ENCODE peak calls at places on chromosomes 1 and 21, in ten cellular contexts. X is left ventricle myocardium inferior, Z is psoas muscle, R is ovary, S is thoracic aorta, H is adrenal gland, L is kidney, W is HCT116, I is tibial artery, Y is right cardiac atrium. E is an unnamed sample.
A peak's percentile ranks its signal among the peaks of the same experiment; 100 is the strongest.

GRCh38 chr1:234607091-234608025 is 2.6 kb downstream of the IRF2BP2 start:
- DNase-seq in W (no peak), L (peak; percentile 75), S (no peak), X (peak; percentile 33), I (no peak), Z (peak; percentile 66), R (peak; percentile 56), H (peak; percentile 53), Y (peak; percentile 35), E (peak; percentile 39)

GRCh38 chr1:75133754-75134655 is at the start of gene LHX8:
- DNase-seq in S (no peak), Z (no peak), X (no peak), R (no peak), I (no peak), W (no peak), H (no peak), Y (no peak), L (no peak), E (no peak)

GRCh38 chr1:116824631-116825399 is 70.6 kb downstream of the CD2 start:
- DNase-seq in L (no peak), Z (no peak), W (no peak), Y (no peak), I (no peak), X (no peak), S (no peak), H (no peak), R (no peak), E (no peak)

GRCh38 chr1:14929547-14930223 is 223.9 kb upstream of the TMEM51 start:
- DNase-seq in Z (no peak), L (peak; percentile 81), W (no peak), X (no peak), S (no peak), Y (peak; percentile 44), R (peak; percentile 72), H (peak; percentile 88), I (no peak), E (no peak)

GRCh38 chr1:231949277-231950122 is 322.9 kb downstream of the DISC1 start:
- DNase-seq in Z (peak; percentile 72), S (no peak), X (peak; percentile 29), H (no peak), L (no peak), I (peak; percentile 40), W (no peak), Y (peak; percentile 51), R (peak; percentile 66), E (no peak)

GRCh38 chr21:36980280-36981048 is 14.0 kb upstream of the HLCS start:
- DNase-seq in X (peak; percentile 21), Y (peak; percentile 34), I (no peak), H (peak; percentile 43), L (peak; percentile 82), R (peak; percentile 62), W (no peak), Z (peak; percentile 72), S (no peak), E (peak; percentile 20)

GRCh38 chr1:41581216-41582003 is 96.9 kb upstream of the EDN2 start:
- DNase-seq in H (no peak), I (no peak), X (no peak), S (no peak), Y (no peak), L (no peak), W (no peak), Z (no peak), R (no peak), E (no peak)

GRCh38 chr1:229298420-229298819 is 27.5 kb downstream of the RAB4A start:
- DNase-seq in R (no peak), I (no peak), L (no peak), H (no peak), X (no peak), W (no peak), Z (no peak), Y (no peak), S (no peak), E (no peak)

GRCh38 chr21:32917392-32918135 is 108.2 kb upstream of the OLIG2 start:
- DNase-seq in S (no peak), Z (no peak), Y (no peak), H (peak; percentile 28), W (no peak), I (peak; percentile 48), R (peak; percentile 81), L (peak; percentile 72), X (peak; percentile 18), E (no peak)

GRCh38 chr1:204265665-204266064 is 51.9 kb upstream of the GOLT1A start:
- DNase-seq in R (no peak), S (no peak), L (peak; percentile 54), Y (no peak), W (no peak), Z (peak; percentile 65), I (no peak), X (peak; percentile 42), H (no peak), E (peak; percentile 55)
- H3K4me1 ChIP-seq in R (no peaks in the 10 kb centered on the region), S (no peaks in the 10 kb centered on the region), L (peaks cover 58% of the 10 kb centered on the region), Y (peaks cover 23% of the 10 kb centered on the region), W (no peaks in the 10 kb centered on the region), Z (no peaks in the 10 kb centered on the region), I (no peaks in the 10 kb centered on the region), X (peaks cover 46% of the 10 kb centered on the region), H (no peaks in the 10 kb centered on the region), E (peaks cover 33% of the 10 kb centered on the region)

GRCh38 chr1:199778324-199778955 is 249.1 kb upstream of the NR5A2 start:
- DNase-seq in H (no peak), Z (no peak), I (no peak), L (no peak), W (no peak), R (no peak), Y (no peak), S (no peak), X (no peak), E (no peak)
- H3K4me1 ChIP-seq in H (no peaks in the 10 kb centered on the region), Z (no peaks in the 10 kb centered on the region), I (no peaks in the 10 kb centered on the region), L (no peaks in the 10 kb centered on the region), W (peaks cover 13% of the 10 kb centered on the region), R (no peaks in the 10 kb centered on the region), Y (no peaks in the 10 kb centered on the region), S (no peaks in the 10 kb centered on the region), X (no peaks in the 10 kb centered on the region), E (no peaks in the 10 kb centered on the region)

GRCh38 chr1:38563985-38564735 is 295.4 kb downstream of the RRAGC start:
- DNase-seq in I (no peak), R (no peak), Z (no peak), W (no peak), X (no peak), Y (no peak), L (no peak), S (no peak), H (no peak), E (no peak)

GRCh38 chr1:38558476-38559179 is 300.9 kb downstream of the RRAGC start:
- DNase-seq in Z (no peak), S (no peak), L (no peak), R (no peak), W (no peak), I (no peak), Y (no peak), X (no peak), H (no peak), E (no peak)

GRCh38 chr1:38561699-38562098 is 297.9 kb downstream of the RRAGC start:
- DNase-seq in W (no peak), S (no peak), H (no peak), L (no peak), R (no peak), Z (no peak), X (no peak), I (no peak), Y (no peak), E (no peak)

GRCh38 chr1:38559180-38559874 is 300.2 kb downstream of the RRAGC start:
- DNase-seq in R (peak; percentile 57), X (no peak), I (no peak), L (peak; percentile 84), Y (no peak), S (no peak), Z (no peak), H (peak; percentile 18), W (no peak), E (peak; percentile 25)

GRCh38 chr1:38561110-38561509 is 298.5 kb downstream of the RRAGC start:
- DNase-seq in R (no peak), W (no peak), Y (no peak), L (no peak), S (no peak), X (no peak), Z (no peak), H (no peak), I (no peak), E (no peak)
- H3K4me1 ChIP-seq in R (peaks cover 4% of the 10 kb centered on the region), W (peaks cover 4% of the 10 kb centered on the region), Y (no peaks in the 10 kb centered on the region), L (peaks cover 3% of the 10 kb centered on the region), S (peaks cover 10% of the 10 kb centered on the region), X (peaks cover 11% of the 10 kb centered on the region), Z (no peaks in the 10 kb centered on the region), H (no peaks in the 10 kb centered on the region), I (peaks cover 4% of the 10 kb centered on the region), E (no peaks in the 10 kb centered on the region)

DNA sequence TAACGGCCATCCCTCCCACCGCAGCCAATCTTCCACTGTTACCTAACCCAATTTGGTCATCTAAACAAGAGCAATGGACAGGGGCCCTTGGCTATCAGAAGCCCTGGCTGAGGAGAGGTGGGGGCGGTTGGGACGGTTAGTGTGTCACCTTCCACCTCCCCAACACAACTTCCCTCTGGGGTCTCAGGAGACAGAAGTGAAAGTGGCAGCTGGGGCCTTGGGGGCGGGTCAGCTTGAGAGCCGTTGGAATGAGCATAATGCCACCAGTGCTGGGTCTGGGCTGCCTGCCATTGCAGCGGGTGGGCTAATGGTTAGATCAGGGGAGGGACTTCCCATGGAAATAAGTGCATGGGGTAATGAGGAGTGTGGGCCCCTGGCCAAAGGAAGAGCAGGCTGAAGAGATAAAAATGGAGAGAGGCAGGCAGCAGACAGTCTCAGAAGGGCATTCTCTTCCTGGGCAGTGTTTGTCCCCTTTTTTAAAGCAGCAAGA is 7.9 kb downstream of the MEF2D start:
- DNase-seq in Z (peak; percentile 68), X (peak; percentile 61), S (no peak), W (no peak), L (peak; percentile 76), R (no peak), H (peak; percentile 68), I (no peak), Y (peak; percentile 50), E (peak; percentile 60)
- H3K4me1 ChIP-seq in Z (peaks cover 95% of the 10 kb centered on the region), X (peaks cover 100% of the 10 kb centered on the region), S (peaks cover 100% of the 10 kb centered on the region), W (peaks cover 48% of the 10 kb centered on the region), L (peaks cover 93% of the 10 kb centered on the region), R (peaks cover 78% of the 10 kb centered on the region), H (peaks cover 98% of the 10 kb centered on the region), I (peaks cover 100% of the 10 kb centered on the region), Y (peaks cover 85% of the 10 kb centered on the region), E (peaks cover 100% of the 10 kb centered on the region)

DNA sequence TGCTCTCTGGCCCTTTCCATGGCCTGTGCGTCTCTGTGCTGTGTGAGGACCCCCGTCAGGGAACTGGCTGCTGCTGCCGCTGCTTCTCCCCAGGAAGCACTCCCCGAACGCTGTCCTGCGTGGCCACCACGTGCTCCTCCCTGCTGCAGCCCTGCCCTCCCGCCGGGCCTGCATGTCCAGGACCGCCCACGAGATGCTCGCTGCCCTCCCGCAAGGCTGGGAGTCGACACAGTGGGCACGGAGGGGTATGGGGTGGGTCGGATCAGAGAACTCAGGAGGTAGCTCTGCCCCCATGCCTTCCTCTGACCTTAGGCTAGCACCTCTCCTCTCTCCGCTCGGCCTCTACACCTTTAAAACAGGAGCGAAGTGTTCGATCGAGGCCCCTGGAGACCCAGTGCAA is 171.9 kb upstream of the AJAP1 start:
- DNase-seq in S (no peak), I (no peak), L (no peak), X (no peak), W (no peak), H (no peak), Y (no peak), R (no peak), Z (no peak), E (no peak)
- H3K4me1 ChIP-seq in S (no peaks in the 10 kb centered on the region), I (no peaks in the 10 kb centered on the region), L (no peaks in the 10 kb centered on the region), X (no peaks in the 10 kb centered on the region), W (no peaks in the 10 kb centered on the region), H (no peaks in the 10 kb centered on the region), Y (no peaks in the 10 kb centered on the region), R (no peaks in the 10 kb centered on the region), Z (no peaks in the 10 kb centered on the region), E (peaks cover 5% of the 10 kb centered on the region)

GRCh38 chr1:2234762-2235113 is 6.6 kb downstream of the SKI start:
- DNase-seq in H (peak; percentile 63), L (peak; percentile 81), R (peak; percentile 63), Y (no peak), X (no peak), W (no peak), I (no peak), Z (no peak), S (no peak), E (peak; percentile 44)
- H3K4me1 ChIP-seq in H (peaks cover 73% of the 10 kb centered on the region), L (peaks cover 86% of the 10 kb centered on the region), R (peaks cover 51% of the 10 kb centered on the region), Y (peaks cover 50% of the 10 kb centered on the region), X (peaks cover 100% of the 10 kb centered on the region), W (peaks cover 15% of the 10 kb centered on the region), I (peaks cover 76% of the 10 kb centered on the region), Z (peaks cover 90% of the 10 kb centered on the region), S (peaks cover 75% of the 10 kb centered on the region), E (peaks cover 88% of the 10 kb centered on the region)

E was measured in heart left ventricle.